ENCODE peak calls at places on chromosomes 7 and 10, in seven cellular contexts. K is lung, B is posterior cingulate gyrus, C is AG10803, F is progenitor cell of endocrine pancreas, G is T-cell, E is cardiac muscle cell. W is an unnamed sample.

GRCh38 chr10:69351589-69351988 is 65.1 kb downstream of the TACR2 start:
- DNase-seq in K (no peak), B (no peak), C (no peak), F (no peak), G (no peak), E (no peak), W (no peak)

GRCh38 chr10:71025535-71025934 is 137.2 kb upstream of the PCBD1 start:
- DNase-seq in K (no peak), B (no peak), C (no peak), F (no peak), G (no peak), E (no peak), W (no peak)

GRCh38 chr7:503046-503574 is 16.5 kb downstream of the PDGFA start:
- DNase-seq in K (no peak), B (no peak), C (no peak), F (no peak), G (no peak), E (no peak), W (no peak)

GRCh38 chr10:63917363-63917762 is 396.2 kb downstream of the REEP3 start:
- DNase-seq in K (no peak), B (no peak), C (no peak), F (no peak), G (no peak), E (no peak), W (no peak)

GRCh38 chr10:34504534-34504933 is 310.6 kb downstream of the PARD3 start:
- DNase-seq in K (no peak), B (no peak), C (no peak), F (no peak), G (no peak), E (peak), W (no peak)

GRCh38 chr7:117098457-117098856 is 145.2 kb downstream of the ST7 start:
- DNase-seq in K (no peak), B (no peak), C (peak), F (no peak), G (no peak), E (no peak), W (no peak)

GRCh38 chr10:96971324-96971723 is 139.2 kb downstream of the LCOR start:
- DNase-seq in K (no peak), B (no peak), C (no peak), F (no peak), G (no peak), E (peak), W (no peak)

GRCh38 chr10:99431190-99431549 is 746 bp upstream of the GOT1 start:
- DNase-seq in K (peak), B (peak), C (peak), F (peak), G (no peak), E (peak), W (peak)

GRCh38 chr7:17948503-17949238 is 8.4 kb upstream of the SNX13 start:
- DNase-seq in K (no peak), B (no peak), C (peak), F (no peak), G (no peak), E (no peak), W (no peak)

GRCh38 chr10:806451-807162 is 117.1 kb upstream of the DIP2C start:
- DNase-seq in K (no peak), B (no peak), C (no peak), F (no peak), G (no peak), E (no peak), W (no peak)

GRCh38 chr10:19968745-19969144 is 152.5 kb downstream of the PLXDC2 start:
- DNase-seq in K (no peak), B (no peak), C (peak), F (no peak), G (no peak), E (no peak), W (peak)

GRCh38 chr7:133873187-133873586 is 254.0 kb upstream of the LRGUK start:
- DNase-seq in K (no peak), B (no peak), C (no peak), F (no peak), G (no peak), E (no peak), W (no peak)

GRCh38 chr7:41010418-41010817 is 692.5 kb downstream of the INHBA start:
- DNase-seq in K (no peak), B (no peak), C (peak), F (no peak), G (no peak), E (no peak), W (no peak)

GRCh38 chr10:112775892-112776679 is 174.0 kb upstream of the TCF7L2 start:
- DNase-seq in K (no peak), B (no peak), C (no peak), F (no peak), G (no peak), E (no peak), W (peak)

GRCh38 chr10:126098216-126098561 is 201.8 kb downstream of the FANK1 start:
- DNase-seq in K (no peak), B (no peak), C (no peak), F (no peak), G (no peak), E (no peak), W (no peak)

GRCh38 chr10:31204090-31204489 is 114.9 kb upstream of the ZEB1 start:
- DNase-seq in K (no peak), B (no peak), C (peak), F (no peak), G (no peak), E (peak), W (no peak)

GRCh38 chr10:87860156-87860795 is 3.1 kb downstream of the KLLN start:
- DNase-seq in K (no peak), B (no peak), C (peak), F (no peak), G (peak), E (peak), W (peak)

GRCh38 chr10:87761892-87762291 is 56.1 kb downstream of the ATAD1 start:
- DNase-seq in K (no peak), B (no peak), C (peak), F (no peak), G (no peak), E (no peak), W (no peak)

GRCh38 chr10:123636598-123637325 is 29.4 kb upstream of the GPR26 start:
- DNase-seq in K (no peak), B (no peak), C (no peak), F (no peak), G (no peak), E (no peak), W (no peak)